ENCODE peak calls at places on chromosomes 12 and 14, in nine cellular contexts. S, A, Y, M, V, J, Q, H and X are unnamed samples.
A peak's percentile ranks its signal among the peaks of the same experiment; 100 is the strongest.

GRCh38 chr14:31275731-31276130 is 68.1 kb upstream of the HECTD1 start:
- DNase-seq in A (no peak), Q (peak; percentile 34), V (no peak), M (no peak), J (no peak), H (no peak), Y (no peak), S (no peak), X (no peak)

GRCh38 chr12:109927622-109928021 is 27.5 kb downstream of the TCHP start:
- DNase-seq in S (peak; percentile 33), Y (peak; percentile 62), J (peak; percentile 41), M (peak; percentile 22), Q (peak; percentile 28), V (no peak), H (peak; percentile 47), A (no peak), X (peak; percentile 71)

GRCh38 chr14:64711039-64711438 is 6.8 kb downstream of the PLEKHG3 start:
- DNase-seq in Y (no peak), A (no peak), M (no peak), H (no peak), V (no peak), J (no peak), S (no peak), Q (no peak), X (no peak)

GRCh38 chr12:105469182-105469581 is 138.7 kb downstream of the C12orf75 start:
- DNase-seq in V (no peak), Q (no peak), S (no peak), A (no peak), M (no peak), J (no peak), H (no peak), Y (no peak), X (no peak)

GRCh38 chr12:4910502-4911315 is 1.0 kb downstream of the KCNA1 start:
- DNase-seq in V (no peak), Y (peak; percentile 53), J (no peak), H (no peak), M (no peak), Q (no peak), A (no peak), S (peak; percentile 29), X (no peak)

GRCh38 chr14:72094844-72095582 is 162.8 kb downstream of the RGS6 start:
- DNase-seq in A (no peak), J (no peak), H (no peak), S (no peak), V (no peak), M (no peak), Q (no peak), Y (no peak), X (no peak)

GRCh38 chr14:22871200-22871961 is at the start of gene LRP10:
- DNase-seq in V (no peak), S (peak; percentile 97), Q (peak; percentile 85), M (peak; percentile 84), Y (peak; percentile 92), J (peak; percentile 75), A (peak; percentile 80), H (peak; percentile 96), X (peak; percentile 93)

GRCh38 chr14:99724196-99724891 is 40.2 kb downstream of the CYP46A1 start:
- DNase-seq in S (no peak), H (no peak), Y (no peak), M (peak; percentile 31), V (no peak), Q (no peak), J (peak; percentile 49), A (no peak), X (peak; percentile 3)

GRCh38 chr12:92029902-92030586 is 115.6 kb downstream of the BTG1 start:
- DNase-seq in A (no peak), H (no peak), Q (no peak), S (no peak), V (no peak), J (no peak), M (no peak), Y (no peak), X (no peak)

GRCh38 chr14:28243600-28243999 is 523.0 kb upstream of the FOXG1 start:
- DNase-seq in V (no peak), H (no peak), Y (no peak), S (no peak), Q (no peak), M (peak; percentile 23), A (no peak), J (no peak), X (no peak)

GRCh38 chr12:67647547-67648305 is 819 bp upstream of the DYRK2 start:
- DNase-seq in S (peak; percentile 80), V (no peak), Q (peak; percentile 60), M (peak; percentile 89), H (peak; percentile 87), J (peak; percentile 88), A (peak; percentile 63), Y (peak; percentile 78), X (peak; percentile 74)

GRCh38 chr14:75003250-75004027 is 718 bp downstream of the EIF2B2 start:
- DNase-seq in Q (no peak), S (no peak), A (no peak), H (peak; percentile 18), Y (no peak), J (no peak), V (no peak), M (no peak), X (peak; percentile 9)

GRCh38 chr12:131927110-131928079 is 1.7 kb upstream of the PUS1 start:
- DNase-seq in A (no peak), V (no peak), J (no peak), Y (no peak), Q (no peak), M (no peak), H (no peak), S (no peak), X (no peak)

GRCh38 chr14:71591929-71592328 is 340.3 kb upstream of the RGS6 start:
- DNase-seq in J (peak; percentile 64), A (peak; percentile 1), Y (no peak), S (no peak), V (no peak), H (no peak), M (peak; percentile 94), Q (peak; percentile 16), X (no peak)

GRCh38 chr14:50805396-50805795 is 25.6 kb downstream of the NIN start:
- DNase-seq in A (no peak), V (no peak), S (no peak), Y (no peak), Q (no peak), M (no peak), J (no peak), H (no peak), X (no peak)

GRCh38 chr14:50808053-50808452 is 22.9 kb downstream of the NIN start:
- DNase-seq in A (no peak), Q (no peak), S (no peak), J (no peak), H (no peak), Y (no peak), M (no peak), V (no peak), X (no peak)

GRCh38 chr14:50806241-50806933 is 24.6 kb downstream of the NIN start:
- DNase-seq in J (no peak), V (no peak), Y (no peak), M (no peak), H (no peak), Q (no peak), S (no peak), A (no peak), X (no peak)

GRCh38 chr14:50801706-50802105 is 29.3 kb downstream of the NIN start:
- DNase-seq in Q (no peak), V (no peak), M (peak; percentile 75), A (no peak), H (no peak), Y (no peak), J (peak; percentile 73), S (no peak), X (no peak)

DNA sequence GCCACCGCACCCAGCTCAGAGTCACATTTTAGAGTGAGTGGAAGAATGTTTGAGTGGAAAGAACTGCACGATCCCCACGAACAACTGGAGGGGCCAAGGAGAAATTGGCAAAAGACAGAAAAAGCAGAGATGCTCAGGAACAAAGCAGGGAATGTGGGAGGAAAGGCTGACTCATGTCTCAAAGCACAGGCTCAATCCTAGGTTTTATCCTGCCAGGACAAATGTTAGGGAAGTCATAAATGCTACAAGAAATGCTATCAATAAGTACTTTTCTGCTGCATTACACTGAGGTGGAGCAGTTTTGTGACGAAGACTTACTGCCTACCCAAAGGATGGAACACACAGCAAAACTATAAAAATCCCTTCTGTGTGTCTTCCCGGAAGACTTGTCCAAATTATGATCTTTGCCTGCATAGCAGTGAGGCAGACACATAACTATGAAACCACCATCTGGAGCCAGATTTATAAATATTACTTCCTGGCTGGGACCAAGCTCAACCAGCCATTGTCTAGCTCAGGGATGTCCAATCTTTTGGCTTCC is 26.7 kb downstream of the NIN start:
- DNase-seq in V (no peak), H (no peak), S (no peak), J (peak; percentile 76), Y (no peak), M (peak; percentile 88), Q (no peak), A (no peak), X (no peak)
- H3K27ac ChIP-seq in V (no peak overlapping the region), H (peak overlapping the region; percentile 45), S (no peak overlapping the region), J (peak overlapping the region; percentile 46), Y (no peak overlapping the region), M (peak overlapping the region; percentile 60), Q (no peak overlapping the region), A (no peak overlapping the region), X (no peak overlapping the region)

GRCh38 chr12:97672870-97673269 is 210.3 kb downstream of the RMST start:
- DNase-seq in J (no peak), V (no peak), A (no peak), Q (no peak), Y (no peak), M (no peak), H (no peak), S (no peak), X (no peak)
- H3K27ac ChIP-seq in J (no peak overlapping the region), V (no peak overlapping the region), A (no peak overlapping the region), Q (no peak overlapping the region), Y (no peak overlapping the region), M (no peak overlapping the region), H (no peak overlapping the region), S (no peak overlapping the region), X (no peak overlapping the region)

GRCh38 chr12:56722832-56723231 is 2.3 kb downstream of the NACA start:
- DNase-seq in M (no peak), H (no peak), Y (no peak), S (no peak), J (no peak), V (no peak), A (no peak), Q (no peak), X (no peak)
- H3K27ac ChIP-seq in M (no peak overlapping the region), H (peak overlapping the region; percentile 90), Y (no peak overlapping the region), S (peak overlapping the region; percentile 97), J (no peak overlapping the region), V (no peak overlapping the region), A (peak overlapping the region; percentile 94), Q (no peak overlapping the region), X (peak overlapping the region; percentile 37)

DNA sequence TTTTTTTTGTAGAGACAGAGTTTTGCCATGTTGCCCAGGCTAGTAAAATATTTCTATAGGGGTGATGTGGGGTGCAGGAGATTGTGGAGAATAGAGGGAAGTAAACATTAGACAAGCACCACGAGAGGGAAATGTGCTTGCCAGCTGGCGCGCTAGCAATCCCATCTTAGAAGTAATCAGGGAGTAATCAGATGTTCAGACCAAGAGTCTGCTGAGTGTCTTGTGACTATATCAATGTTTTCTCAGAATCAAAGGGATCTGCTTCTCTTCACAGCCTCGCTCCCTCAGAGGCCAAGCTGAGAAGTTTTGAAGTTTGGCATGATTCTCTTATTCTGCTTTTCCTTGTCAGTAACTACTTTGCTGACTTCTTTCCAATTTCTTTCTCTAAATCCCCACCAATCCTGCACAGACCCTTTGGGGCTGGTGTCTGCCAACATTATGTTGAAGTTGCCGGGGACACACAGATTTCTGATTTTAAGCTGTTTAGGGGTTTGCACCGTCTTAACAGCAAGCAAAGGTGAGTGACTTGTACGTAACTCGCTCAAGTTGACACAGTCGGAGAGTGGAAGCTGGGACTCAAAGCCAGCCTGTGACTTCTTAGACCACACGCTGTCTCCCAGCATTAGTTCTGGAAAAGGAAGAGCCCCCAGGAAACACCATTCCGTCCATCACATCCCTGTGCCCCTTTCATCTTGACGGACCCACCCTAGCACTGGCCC is 22.0 kb upstream of the TSPAN9 start:
- DNase-seq in A (no peak), V (no peak), M (no peak), Q (no peak), H (no peak), J (no peak), Y (no peak), S (peak; percentile 67), X (no peak)
- H3K27ac ChIP-seq in A (no peak overlapping the region), V (no peak overlapping the region), M (no peak overlapping the region), Q (no peak overlapping the region), H (peak overlapping the region; percentile 63), J (no peak overlapping the region), Y (no peak overlapping the region), S (peak overlapping the region; percentile 75), X (no peak overlapping the region)